ENCODE peak calls at places on chromosomes 12 and 14, in five cellular contexts. L is AG10803; K is amygdala; B is KBM-7; U is stimulated activated CD4-positive, alpha-beta T cell treated with anti-CD3 and anti-CD28 coated beads, Interleukin-15, amount 100 ng/mL, for 24 hours. G is an unnamed sample.

GRCh38 chr14:103078420-103078749 is 5.6 kb upstream of the LBHD2 start:
- DNase-seq in L (peak), K (peak), B (peak), U (peak), G (peak)

GRCh38 chr12:1213205-1213604 is 222.2 kb downstream of the ERC1 start:
- DNase-seq in L (no peak), K (no peak), B (no peak), U (peak), G (no peak)

GRCh38 chr14:88085736-88086135 is 80.8 kb downstream of the GPR65 start:
- DNase-seq in L (no peak), K (no peak), B (no peak), U (no peak), G (no peak)

GRCh38 chr14:103121846-103122577 is 1.2 kb upstream of the TNFAIP2 start:
- DNase-seq in L (peak), K (no peak), B (peak), U (no peak), G (peak)

GRCh38 chr14:34997762-34998161 is 15.0 kb downstream of the SRP54 start:
- DNase-seq in L (no peak), K (no peak), B (no peak), U (no peak), G (no peak)

GRCh38 chr14:104657114-104657524 is 32.3 kb upstream of the INF2 start:
- DNase-seq in L (no peak), K (no peak), B (peak), U (no peak), G (no peak)

GRCh38 chr12:115543269-115543668 is 734.2 kb downstream of the MED13L start:
- DNase-seq in L (no peak), K (no peak), B (no peak), U (no peak), G (no peak)

GRCh38 chr14:67390135-67390534 is 21.8 kb downstream of the PLEK2 start:
- DNase-seq in L (no peak), K (no peak), B (no peak), U (no peak), G (no peak)

GRCh38 chr12:4700621-4701026 is 19.6 kb upstream of the GALNT8 start:
- DNase-seq in L (no peak), K (no peak), B (peak), U (no peak), G (peak)

GRCh38 chr14:79552778-79553177 is 658.5 kb downstream of the DIO2 start:
- DNase-seq in L (no peak), K (no peak), B (no peak), U (no peak), G (no peak)

GRCh38 chr14:101125719-101126375 is 222.3 kb upstream of the RTL1 start:
- DNase-seq in L (no peak), K (no peak), B (no peak), U (no peak), G (no peak)

GRCh38 chr14:99664636-99665273 is 19.3 kb upstream of the CYP46A1 start:
- DNase-seq in L (no peak), K (no peak), B (no peak), U (no peak), G (no peak)

GRCh38 chr12:17204289-17205054 is 598.5 kb upstream of the LMO3 start:
- DNase-seq in L (no peak), K (no peak), B (no peak), U (no peak), G (no peak)

GRCh38 chr12:6113691-6114475 is 10.6 kb downstream of the VWF start:
- DNase-seq in L (no peak), K (no peak), B (no peak), U (no peak), G (no peak)

GRCh38 chr12:111448266-111448830 is 42.6 kb downstream of the SH2B3 start:
- DNase-seq in L (no peak), K (no peak), B (no peak), U (no peak), G (no peak)

GRCh38 chr12:89134213-89134770 is 218.0 kb downstream of the DUSP6 start:
- DNase-seq in L (no peak), K (no peak), B (no peak), U (no peak), G (no peak)

GRCh38 chr12:116996058-116996457 is 85.3 kb downstream of the FBXW8 start:
- DNase-seq in L (no peak), K (no peak), B (no peak), U (no peak), G (no peak)

GRCh38 chr14:101820283-101820798 is 58.8 kb downstream of the PPP2R5C start:
- DNase-seq in L (no peak), K (no peak), B (no peak), U (peak), G (no peak)

GRCh38 chr14:74619672-74620131 is 7.7 kb upstream of the LTBP2 start:
- DNase-seq in L (peak), K (no peak), B (no peak), U (no peak), G (no peak)

GRCh38 chr12:18158774-18159557 is 69.0 kb upstream of the RERGL start:
- DNase-seq in L (peak), K (no peak), B (peak), U (peak), G (no peak)

G was measured in pancreas.